ENCODE peak calls at places on chromosome 15, in eight cellular contexts. W is adrenal gland, K is transverse colon, F is esophagus squamous epithelium, S is A549, R is IMR-90, Y is uterus, G is testis. X is an unnamed sample.

GRCh38 chr15:69468241-69469121 is 15.9 kb downstream of the RPLP1 start:
- DNase-seq in W (no peak), K (peak), F (no peak), S (no peak), R (peak), Y (no peak), G (no peak), X (no peak)

GRCh38 chr15:69045810-69046209 is 31.3 kb downstream of the NOX5 start:
- DNase-seq in W (no peak), K (no peak), F (no peak), S (peak), R (peak), Y (no peak), G (peak), X (no peak)

GRCh38 chr15:64807751-64808222 is 17.7 kb downstream of the PIF1 start:
- DNase-seq in W (no peak), K (no peak), F (no peak), S (no peak), R (no peak), Y (no peak), G (no peak), X (no peak)

GRCh38 chr15:38201714-38202113 is 50.9 kb upstream of the SPRED1 start:
- DNase-seq in W (peak), K (no peak), F (no peak), S (no peak), R (no peak), Y (no peak), G (peak), X (no peak)

GRCh38 chr15:31268911-31269784 is 57.5 kb upstream of the KLF13 start:
- DNase-seq in W (peak), K (peak), F (no peak), S (no peak), R (no peak), Y (no peak), G (peak), X (no peak)

GRCh38 chr15:98720036-98720435 is 71.7 kb downstream of the IGF1R start:
- DNase-seq in W (no peak), K (no peak), F (no peak), S (no peak), R (no peak), Y (no peak), G (no peak), X (no peak)

GRCh38 chr15:83112233-83112958 is 5.0 kb downstream of the TM6SF1 start:
- DNase-seq in W (peak), K (no peak), F (no peak), S (no peak), R (peak), Y (no peak), G (no peak), X (no peak)

GRCh38 chr15:48868018-48868417 is 9.9 kb upstream of the EID1 start:
- DNase-seq in W (no peak), K (no peak), F (no peak), S (no peak), R (no peak), Y (no peak), G (no peak), X (no peak)

GRCh38 chr15:79987969-79988368 is 17.0 kb upstream of the BCL2A1 start:
- DNase-seq in W (no peak), K (no peak), F (no peak), S (no peak), R (no peak), Y (no peak), G (no peak), X (no peak)

GRCh38 chr15:100667405-100668320 is 65.3 kb downstream of the ASB7 start:
- DNase-seq in W (no peak), K (peak), F (no peak), S (no peak), R (peak), Y (peak), G (peak), X (no peak)

GRCh38 chr15:92681141-92681622 is 25.6 kb upstream of the FAM174B start:
- DNase-seq in W (no peak), K (peak), F (no peak), S (peak), R (peak), Y (peak), G (no peak), X (no peak)
- TF ChIP-seq POLR2A in W (no peak), K (no peak), F (no peak), S (no peak), R (no peak), Y (no peak), G (no peak), X (no peak)

GRCh38 chr15:89477411-89478242 is 18.8 kb downstream of the RHCG start:
- DNase-seq in W (no peak), K (no peak), F (no peak), S (no peak), R (no peak), Y (no peak), G (no peak), X (no peak)

GRCh38 chr15:89475688-89476087 is 20.7 kb downstream of the RHCG start:
- DNase-seq in W (no peak), K (no peak), F (no peak), S (no peak), R (no peak), Y (no peak), G (no peak), X (no peak)

GRCh38 chr15:89469331-89470107 is 26.9 kb downstream of the RHCG start:
- DNase-seq in W (no peak), K (no peak), F (no peak), S (no peak), R (no peak), Y (no peak), G (no peak), X (no peak)

DNA sequence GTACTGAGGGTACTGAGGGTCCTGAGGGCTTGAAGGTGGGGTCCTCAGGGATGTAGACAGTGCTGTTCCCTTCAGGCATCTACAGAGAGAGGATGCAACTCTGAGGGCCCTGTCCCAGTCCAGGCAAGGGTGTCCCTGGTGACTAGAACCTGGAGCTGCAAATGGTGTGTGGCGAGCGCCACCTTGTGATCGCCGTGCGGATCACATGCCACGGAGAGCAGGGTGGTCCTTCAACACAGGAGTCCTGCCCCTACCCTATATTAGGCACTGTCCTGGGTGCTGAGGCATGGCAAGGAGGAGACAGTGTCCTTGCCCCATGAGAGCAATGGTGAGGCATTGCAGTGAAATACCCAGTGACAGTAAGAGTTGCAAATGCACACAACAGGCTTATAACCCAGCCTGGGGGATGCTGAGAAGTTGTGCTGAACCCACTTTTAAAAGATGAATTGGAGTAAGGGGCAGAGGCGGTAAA is 23.6 kb downstream of the RHCG start:
- DNase-seq in W (peak), K (peak), F (no peak), S (peak), R (peak), Y (no peak), G (peak), X (no peak)
- TF ChIP-seq CTCF in W (peak), K (peak), F (peak), S (peak), R (peak), Y (peak), G (no peak), X (no peak)

GRCh38 chr15:24948495-24948894 is 6.3 kb upstream of the SNRPN start:
- DNase-seq in W (no peak), K (no peak), F (no peak), S (no peak), R (no peak), Y (no peak), G (no peak), X (no peak)

GRCh38 chr15:24943361-24943760 is 11.4 kb upstream of the SNRPN start:
- DNase-seq in W (no peak), K (no peak), F (no peak), S (no peak), R (no peak), Y (no peak), G (no peak), X (no peak)

GRCh38 chr15:24945711-24946110 is 9.1 kb upstream of the SNRPN start:
- DNase-seq in W (no peak), K (no peak), F (no peak), S (no peak), R (no peak), Y (no peak), G (no peak), X (no peak)

DNA sequence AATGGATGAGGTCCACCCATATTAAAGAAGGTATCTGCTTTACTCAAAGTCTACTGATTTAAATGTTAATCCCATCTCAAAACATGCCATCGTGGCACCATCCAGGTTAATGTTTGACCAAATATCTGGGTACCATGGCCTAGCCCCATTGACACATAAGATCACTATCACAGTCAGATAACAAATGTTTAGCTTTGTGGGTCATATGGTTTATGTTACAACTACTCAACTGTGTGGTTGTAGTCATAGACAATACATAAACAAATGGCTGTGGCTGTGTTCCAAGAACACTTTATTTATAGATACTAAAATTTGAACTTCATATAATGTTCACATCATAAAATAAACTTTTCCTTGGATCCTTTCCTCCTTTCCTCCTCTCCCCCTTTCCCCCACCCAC is 9.8 kb upstream of the SNRPN start:
- DNase-seq in W (no peak), K (no peak), F (no peak), S (no peak), R (peak), Y (no peak), G (no peak), X (no peak)
- TF ChIP-seq POLR2A in W (no peak), K (no peak), F (no peak), S (no peak), R (no peak), Y (no peak), G (no peak), X (no peak)

DNA sequence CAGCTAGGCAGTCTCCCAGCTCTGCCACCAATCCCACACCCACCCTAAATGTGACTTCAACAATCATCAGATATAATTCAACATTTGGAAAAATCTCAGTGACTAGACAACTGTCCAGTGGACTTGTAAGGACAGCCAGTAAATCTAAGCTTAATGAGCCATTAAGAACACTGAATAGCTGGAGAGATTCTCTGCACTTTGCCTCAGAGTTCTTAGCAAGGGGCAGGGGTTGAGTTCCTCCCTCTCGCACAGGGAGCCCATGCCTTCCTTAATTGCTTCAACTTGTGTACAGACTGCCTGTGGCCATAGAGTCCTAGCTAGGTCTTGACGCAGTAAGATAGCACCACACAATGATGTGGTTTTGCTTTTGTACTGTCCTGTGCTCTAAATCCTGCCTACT is 15.6 kb downstream of the MEX3B start:
- DNase-seq in W (no peak), K (no peak), F (no peak), S (no peak), R (no peak), Y (no peak), G (no peak), X (no peak)
- TF ChIP-seq CTCF in W (no peak), K (no peak), F (no peak), S (no peak), R (no peak), Y (no peak), G (no peak), X (no peak)

GRCh38 chr15:45201557-45202246 is 13.9 kb upstream of the SHF start:
- DNase-seq in W (no peak), K (no peak), F (no peak), S (no peak), R (no peak), Y (no peak), G (no peak), X (no peak)

GRCh38 chr15:45200001-45200798 is 12.4 kb upstream of the SHF start:
- DNase-seq in W (peak), K (peak), F (peak), S (peak), R (peak), Y (peak), G (peak), X (peak)

GRCh38 chr15:45200799-45201556 is 13.2 kb upstream of the SHF start:
- DNase-seq in W (peak), K (peak), F (no peak), S (peak), R (peak), Y (peak), G (peak), X (peak)

GRCh38 chr15:45203182-45203581 is 15.4 kb upstream of the SHF start:
- DNase-seq in W (peak), K (no peak), F (no peak), S (no peak), R (no peak), Y (no peak), G (no peak), X (no peak)

GRCh38 chr15:45205192-45205591 is 17.4 kb upstream of the SHF start:
- DNase-seq in W (peak), K (peak), F (no peak), S (peak), R (peak), Y (no peak), G (peak), X (no peak)
- TF ChIP-seq POLR2A in W (no peak), K (no peak), F (no peak), S (no peak), R (no peak), Y (no peak), G (no peak), X (no peak)

DNA sequence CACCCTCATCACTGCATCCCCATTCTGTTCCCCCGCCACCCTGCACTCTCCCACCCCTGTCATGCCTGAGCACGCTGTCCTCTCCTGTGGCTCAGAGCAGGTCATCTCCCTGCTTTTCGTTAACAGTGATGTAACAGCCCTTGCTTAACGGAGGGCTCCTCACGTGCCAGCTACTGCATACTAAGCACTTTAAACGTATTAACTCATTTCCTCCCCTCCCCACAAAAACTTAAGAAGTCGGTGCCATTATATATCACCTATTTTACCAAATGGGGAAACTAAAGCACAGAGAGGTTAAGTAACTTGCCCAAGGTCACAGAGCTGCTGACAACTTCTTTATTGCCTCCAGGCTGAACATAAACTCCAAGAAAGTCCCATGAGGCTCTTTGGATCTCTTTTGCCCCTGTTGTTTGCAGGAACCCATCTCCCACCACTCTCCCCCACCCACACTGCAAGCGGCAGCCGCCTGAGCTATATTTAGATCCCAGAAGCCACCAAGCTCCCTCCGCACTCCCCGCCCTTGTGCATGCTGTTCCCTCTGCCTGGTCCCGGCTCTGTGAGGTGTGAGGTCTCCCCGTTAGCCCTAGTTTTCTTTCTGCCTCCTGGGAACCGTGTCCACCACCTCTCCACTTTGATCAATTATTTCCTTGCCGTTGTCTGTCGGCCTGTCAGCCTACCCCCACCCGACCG is 752 bp upstream of the CSK start:
- DNase-seq in W (no peak), K (no peak), F (no peak), S (no peak), R (peak), Y (no peak), G (peak), X (no peak)
- TF ChIP-seq CTCF in W (no peak), K (no peak), F (no peak), S (no peak), R (no peak), Y (no peak), G (no peak), X (no peak)

GRCh38 chr15:75661041-75661778 is 13.5 kb downstream of the SNX33 start:
- DNase-seq in W (peak), K (peak), F (peak), S (peak), R (peak), Y (peak), G (peak), X (peak)
- TF ChIP-seq POLR2A in W (no peak), K (no peak), F (peak), S (no peak), R (peak), Y (peak), G (no peak), X (no peak)

DNA sequence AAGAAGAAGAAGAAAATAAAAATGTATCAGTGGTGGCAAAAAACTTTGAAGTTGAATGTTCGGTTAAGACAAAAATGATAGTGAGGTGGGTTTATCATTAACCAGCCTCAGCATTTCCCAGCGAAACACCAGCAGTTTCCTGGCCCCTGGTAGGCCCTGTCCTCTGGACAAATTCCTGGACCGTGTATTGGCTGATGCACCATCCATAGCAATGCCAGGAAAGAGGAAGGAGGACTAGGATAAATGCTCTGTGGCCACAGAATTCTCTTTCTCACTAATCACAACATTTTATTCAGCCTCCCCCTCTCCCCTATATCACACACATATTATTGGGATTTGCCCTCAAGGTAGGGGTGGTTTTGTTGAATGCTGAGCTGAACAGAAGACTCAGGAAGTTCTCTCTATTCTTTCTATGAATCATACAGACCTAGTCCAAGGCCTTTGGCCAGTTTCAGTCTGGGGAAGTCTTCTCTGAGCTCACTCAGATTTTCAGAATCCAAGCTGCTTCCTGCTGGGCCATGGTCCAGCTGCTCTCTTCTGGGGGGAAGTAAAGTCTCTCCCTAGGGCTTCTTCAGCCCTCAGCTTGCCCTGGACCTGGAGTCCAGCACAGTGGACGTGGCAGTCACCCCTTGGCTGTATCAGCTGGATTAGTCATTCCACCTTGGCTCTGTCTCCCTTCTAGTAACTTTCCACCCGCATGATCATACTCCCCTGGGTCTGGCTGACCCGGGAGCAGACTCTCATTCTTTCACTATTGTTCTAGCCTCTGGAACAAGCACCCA is 27.6 kb downstream of the SLC28A1 start:
- DNase-seq in W (peak), K (peak), F (no peak), S (peak), R (peak), Y (peak), G (peak), X (peak)
- TF ChIP-seq CTCF in W (no peak), K (no peak), F (no peak), S (no peak), R (no peak), Y (peak), G (no peak), X (no peak)

GRCh38 chr15:56243117-56243773 is 434 bp downstream of the RFX7 start:
- DNase-seq in W (peak), K (peak), F (no peak), S (peak), R (peak), Y (peak), G (peak), X (peak)

GRCh38 chr15:56244811-56245576 is 1.3 kb upstream of the RFX7 start:
- DNase-seq in W (no peak), K (peak), F (no peak), S (no peak), R (no peak), Y (no peak), G (no peak), X (no peak)

GRCh38 chr15:56242576-56243116 is 1.0 kb downstream of the RFX7 start:
- DNase-seq in W (no peak), K (no peak), F (no peak), S (no peak), R (no peak), Y (no peak), G (no peak), X (no peak)

GRCh38 chr15:56244237-56244810 is 645 bp upstream of the RFX7 start:
- DNase-seq in W (peak), K (peak), F (no peak), S (peak), R (peak), Y (peak), G (peak), X (peak)

GRCh38 chr15:56243774-56244236 is at the start of gene RFX7:
- DNase-seq in W (peak), K (peak), F (no peak), S (peak), R (peak), Y (peak), G (peak), X (no peak)
- TF ChIP-seq POLR2A in W (peak), K (no peak), F (no peak), S (peak), R (no peak), Y (peak), G (no peak), X (no peak)

GRCh38 chr15:25785643-25786029 is 77.5 kb downstream of the ATP10A start:
- DNase-seq in W (peak), K (no peak), F (no peak), S (no peak), R (no peak), Y (no peak), G (no peak), X (no peak)

GRCh38 chr15:25784141-25784540 is 79.0 kb downstream of the ATP10A start:
- DNase-seq in W (peak), K (no peak), F (no peak), S (no peak), R (peak), Y (no peak), G (no peak), X (no peak)

GRCh38 chr15:25784876-25785642 is 78.1 kb downstream of the ATP10A start:
- DNase-seq in W (peak), K (no peak), F (no peak), S (no peak), R (peak), Y (no peak), G (no peak), X (no peak)

GRCh38 chr15:25783134-25783533 is 80.0 kb downstream of the ATP10A start:
- DNase-seq in W (peak), K (no peak), F (no peak), S (no peak), R (no peak), Y (no peak), G (no peak), X (no peak)

GRCh38 chr15:25783607-25784131 is 79.5 kb downstream of the ATP10A start:
- DNase-seq in W (peak), K (no peak), F (no peak), S (peak), R (peak), Y (no peak), G (peak), X (no peak)
- TF ChIP-seq CTCF in W (no peak), K (no peak), F (peak), S (peak), R (peak), Y (no peak), G (no peak), X (no peak)